ENCODE peak calls at places on chromosomes 11 and 22, in eight cellular contexts. P is CD8-positive, alpha-beta T cell; G is stimulated activated CD8-positive, alpha-beta memory T cell treated with anti-CD3 and anti-CD28 coated beads, Interleukin-2, amount 100 ng/mL, for 48 hours; L is AG10803; Q is AG09309; X is activated naive CD4-positive, alpha-beta T cell treated with anti-CD3 and anti-CD28 coated beads, Interleukin-2, amount 50 U/mL, for 16 hours; U is colonic mucosa; K is occipital lobe. I is an unnamed sample.

GRCh38 chr11:11332141-11332710 is 20.8 kb downstream of the CSNK2A3 start:
- DNase-seq in P (no peak), G (no peak), L (no peak), Q (no peak), X (no peak), U (no peak), K (no peak), I (no peak)

GRCh38 chr11:102564110-102564509 is 33.6 kb upstream of the MMP7 start:
- DNase-seq in P (no peak), G (no peak), L (peak), Q (peak), X (no peak), U (no peak), K (no peak), I (no peak)

GRCh38 chr11:120890921-120891320 is 133.0 kb upstream of the TBCEL start:
- DNase-seq in P (no peak), G (no peak), L (no peak), Q (no peak), X (no peak), U (no peak), K (no peak), I (no peak)

GRCh38 chr11:126135182-126136176 is 72.8 kb upstream of the CDON start:
- DNase-seq in P (no peak), G (no peak), L (peak), Q (no peak), X (no peak), U (no peak), K (no peak), I (no peak)

GRCh38 chr22:49733631-49734030 is 94.0 kb downstream of the BRD1 start:
- DNase-seq in P (no peak), G (no peak), L (no peak), Q (no peak), X (no peak), U (no peak), K (no peak), I (no peak)

GRCh38 chr11:5059527-5059926 is at the start of gene OR52E2:
- DNase-seq in P (no peak), G (no peak), L (no peak), Q (no peak), X (no peak), U (no peak), K (no peak), I (no peak)

GRCh38 chr22:44393066-44393465 is 80.3 kb upstream of the SHISAL1 start:
- DNase-seq in P (no peak), G (no peak), L (no peak), Q (no peak), X (no peak), U (no peak), K (no peak), I (no peak)

GRCh38 chr22:43232445-43232844 is 45.5 kb upstream of the TTLL12 start:
- DNase-seq in P (no peak), G (no peak), L (no peak), Q (no peak), X (no peak), U (no peak), K (no peak), I (no peak)

GRCh38 chr11:64120951-64121569 is 44.9 kb downstream of the MACROD1 start:
- DNase-seq in P (no peak), G (no peak), L (peak), Q (no peak), X (no peak), U (no peak), K (no peak), I (no peak)

GRCh38 chr11:84003181-84003580 is 717.0 kb upstream of the CCDC90B start:
- DNase-seq in P (no peak), G (no peak), L (no peak), Q (no peak), X (no peak), U (no peak), K (no peak), I (no peak)

GRCh38 chr11:10317776-10318526 is 13.1 kb downstream of the ADM start:
- DNase-seq in P (no peak), G (no peak), L (no peak), Q (no peak), X (no peak), U (no peak), K (no peak), I (no peak)

GRCh38 chr22:25347752-25348102 is 128.3 kb downstream of the CRYBB2 start:
- DNase-seq in P (no peak), G (no peak), L (peak), Q (no peak), X (no peak), U (no peak), K (no peak), I (no peak)

GRCh38 chr11:124409906-124410305 is 11.1 kb upstream of the OR8B3 start:
- DNase-seq in P (no peak), G (no peak), L (no peak), Q (no peak), X (no peak), U (no peak), K (no peak), I (no peak)

GRCh38 chr22:50119169-50119767 is 29.5 kb downstream of the MOV10L1 start:
- DNase-seq in P (no peak), G (no peak), L (no peak), Q (no peak), X (no peak), U (no peak), K (no peak), I (no peak)

GRCh38 chr11:36775157-36775556 is 177.1 kb upstream of the RAG2 start:
- DNase-seq in P (no peak), G (no peak), L (peak), Q (no peak), X (no peak), U (no peak), K (no peak), I (no peak)

GRCh38 chr11:61712301-61712700 is 32.1 kb downstream of the DAGLA start:
- DNase-seq in P (no peak), G (no peak), L (no peak), Q (no peak), X (no peak), U (no peak), K (no peak), I (no peak)

GRCh38 chr11:15764948-15765347 is 591.4 kb downstream of the SOX6 start:
- DNase-seq in P (no peak), G (no peak), L (no peak), Q (no peak), X (no peak), U (peak), K (no peak), I (no peak)

GRCh38 chr11:28231475-28231874 is 123.3 kb downstream of the METTL15 start:
- DNase-seq in P (no peak), G (no peak), L (no peak), Q (no peak), X (no peak), U (no peak), K (no peak), I (no peak)

GRCh38 chr11:35030716-35031213 is 108.2 kb upstream of the CD44 start:
- DNase-seq in P (no peak), G (no peak), L (peak), Q (peak), X (no peak), U (no peak), K (peak), I (no peak)

GRCh38 chr11:117219001-117219400 is 12.9 kb downstream of the PCSK7 start:
- DNase-seq in P (no peak), G (no peak), L (no peak), Q (no peak), X (no peak), U (no peak), K (no peak), I (no peak)

GRCh38 chr22:44930016-44930710 is 79.6 kb downstream of the PHF21B start:
- DNase-seq in P (no peak), G (no peak), L (no peak), Q (no peak), X (no peak), U (no peak), K (no peak), I (no peak)

GRCh38 chr22:46830001-46830715 is 67.7 kb downstream of the TBC1D22A start:
- DNase-seq in P (peak), G (no peak), L (peak), Q (no peak), X (no peak), U (no peak), K (no peak), I (no peak)

GRCh38 chr11:117851091-117851490 is 25.4 kb downstream of the FXYD6 start:
- DNase-seq in P (no peak), G (no peak), L (peak), Q (no peak), X (no peak), U (peak), K (no peak), I (no peak)

GRCh38 chr22:19448076-19448607 is 631 bp upstream of the C22orf39 start:
- DNase-seq in P (no peak), G (no peak), L (peak), Q (no peak), X (no peak), U (peak), K (peak), I (peak)

GRCh38 chr11:3087821-3088800 is 30.9 kb upstream of the CARS1 start:
- DNase-seq in P (no peak), G (no peak), L (no peak), Q (no peak), X (no peak), U (no peak), K (no peak), I (no peak)

GRCh38 chr22:22687638-22688500 is 43.5 kb downstream of the GGTLC2 start:
- DNase-seq in P (no peak), G (no peak), L (peak), Q (peak), X (no peak), U (peak), K (no peak), I (peak)

GRCh38 chr11:126719740-126720139 is 280.8 kb downstream of the KIRREL3 start:
- DNase-seq in P (no peak), G (no peak), L (no peak), Q (no peak), X (no peak), U (no peak), K (no peak), I (no peak)

GRCh38 chr22:39148727-39149535 is 3.5 kb downstream of the CBX7 start:
- DNase-seq in P (peak), G (peak), L (no peak), Q (no peak), X (peak), U (peak), K (peak), I (peak)

GRCh38 chr11:64492561-64492960 is 98.5 kb upstream of the SLC22A12 start:
- DNase-seq in P (no peak), G (no peak), L (no peak), Q (no peak), X (no peak), U (no peak), K (no peak), I (no peak)

GRCh38 chr11:67428052-67429001 is at the start of gene RPS6KB2:
- DNase-seq in P (peak), G (peak), L (peak), Q (peak), X (peak), U (peak), K (peak), I (peak)